ENCODE peak calls at places on chromosomes 12 and 14, in seven cellular contexts. One of them, this sample, is unnamed.

GRCh38 chr12:94469522-94469921 is 9.9 kb upstream of the CEP83 start:
- DNase-seq in EH: no peak
- DNase-seq in neural crest cell: no peak
- DNase-seq in NCI-H1092: no peak
- DNase-seq in kidney epithelial cell: no peak
- DNase-seq in tibial artery: no peak
- DNase-seq in Karpas-422: no peak
- DNase-seq in this sample: no peak

GRCh38 chr12:59067068-59067467 is 146.8 kb upstream of the LRIG3 start:
- DNase-seq in NCI-H1092: no peak
- DNase-seq in EH: peak; percentile 74
- DNase-seq in tibial artery: no peak
- DNase-seq in neural crest cell: no peak
- DNase-seq in kidney epithelial cell: peak; percentile 97
- DNase-seq in Karpas-422: no peak
- DNase-seq in this sample: no peak

GRCh38 chr14:94542811-94543449 is 18.3 kb upstream of the SERPINA4 start:
- DNase-seq in kidney epithelial cell: no peak
- DNase-seq in NCI-H1092: no peak
- DNase-seq in EH: no peak
- DNase-seq in tibial artery: no peak
- DNase-seq in neural crest cell: no peak
- DNase-seq in Karpas-422: no peak
- DNase-seq in this sample: no peak

GRCh38 chr12:84738481-84738972 is 174.1 kb downstream of the SLC6A15 start:
- DNase-seq in neural crest cell: no peak
- DNase-seq in kidney epithelial cell: peak; percentile 5
- DNase-seq in Karpas-422: no peak
- DNase-seq in NCI-H1092: no peak
- DNase-seq in EH: peak; percentile 97
- DNase-seq in tibial artery: peak; percentile 23
- DNase-seq in this sample: no peak

GRCh38 chr12:2011641-2012607 is 7.7 kb upstream of the DCP1B start:
- DNase-seq in NCI-H1092: peak; percentile 8
- DNase-seq in kidney epithelial cell: no peak
- DNase-seq in tibial artery: no peak
- DNase-seq in EH: no peak
- DNase-seq in Karpas-422: no peak
- DNase-seq in neural crest cell: no peak
- DNase-seq in this sample: peak; percentile 42

GRCh38 chr12:79023784-79024183 is 159.2 kb downstream of the SYT1 start:
- DNase-seq in NCI-H1092: no peak
- DNase-seq in tibial artery: no peak
- DNase-seq in EH: no peak
- DNase-seq in neural crest cell: no peak
- DNase-seq in Karpas-422: no peak
- DNase-seq in kidney epithelial cell: no peak
- DNase-seq in this sample: no peak

GRCh38 chr14:99597911-99598600 is 6.0 kb downstream of the CCDC85C start:
- DNase-seq in EH: no peak
- DNase-seq in tibial artery: no peak
- DNase-seq in kidney epithelial cell: no peak
- DNase-seq in NCI-H1092: no peak
- DNase-seq in Karpas-422: no peak
- DNase-seq in neural crest cell: no peak
- DNase-seq in this sample: peak; percentile 37

GRCh38 chr12:120994589-120995337 is 16.4 kb downstream of the HNF1A start:
- DNase-seq in Karpas-422: no peak
- DNase-seq in NCI-H1092: no peak
- DNase-seq in kidney epithelial cell: no peak
- DNase-seq in tibial artery: no peak
- DNase-seq in neural crest cell: no peak
- DNase-seq in EH: no peak
- DNase-seq in this sample: peak; percentile 35

GRCh38 chr12:12837025-12837872 is 24.1 kb downstream of the DDX47 start:
- DNase-seq in neural crest cell: no peak
- DNase-seq in kidney epithelial cell: no peak
- DNase-seq in tibial artery: no peak
- DNase-seq in EH: peak; percentile 86
- DNase-seq in Karpas-422: peak; percentile 50
- DNase-seq in NCI-H1092: peak; percentile 7
- DNase-seq in this sample: peak; percentile 78

GRCh38 chr12:75722714-75723200 is 211.3 kb upstream of the KRR1 start:
- DNase-seq in neural crest cell: no peak
- DNase-seq in NCI-H1092: no peak
- DNase-seq in EH: peak; percentile 91
- DNase-seq in tibial artery: peak; percentile 77
- DNase-seq in kidney epithelial cell: no peak
- DNase-seq in Karpas-422: peak; percentile 60
- DNase-seq in this sample: no peak

GRCh38 chr14:83960832-83961512 is 1569.0 kb upstream of the FLRT2 start:
- DNase-seq in neural crest cell: no peak
- DNase-seq in tibial artery: no peak
- DNase-seq in EH: no peak
- DNase-seq in kidney epithelial cell: no peak
- DNase-seq in NCI-H1092: no peak
- DNase-seq in Karpas-422: no peak
- DNase-seq in this sample: peak; percentile 11